ENCODE peak calls at places on chromosomes 12 and 14, in four cellular contexts. One of them, this sample, is unnamed.

GRCh38 chr14:64410084-64410774 is 22.1 kb downstream of the MTHFD1 start:
- DNase-seq in upper lobe of right lung: no peak
- DNase-seq in psoas muscle: no peak
- DNase-seq in IMR-90: peak; percentile 35
- DNase-seq in this sample: no peak

GRCh38 chr12:23888396-23889068 is 60.9 kb downstream of the SOX5 start:
- DNase-seq in upper lobe of right lung: no peak
- DNase-seq in IMR-90: no peak
- DNase-seq in psoas muscle: no peak
- DNase-seq in this sample: no peak

GRCh38 chr14:63394856-63395255 is 76.1 kb upstream of the GPHB5 start:
- DNase-seq in upper lobe of right lung: no peak
- DNase-seq in psoas muscle: no peak
- DNase-seq in IMR-90: peak; percentile 19
- DNase-seq in this sample: no peak

GRCh38 chr12:51662728-51663154 is 71.7 kb downstream of the SCN8A start:
- DNase-seq in upper lobe of right lung: no peak
- DNase-seq in psoas muscle: no peak
- DNase-seq in IMR-90: no peak
- DNase-seq in this sample: no peak

GRCh38 chr14:38110258-38110657 is 97.4 kb upstream of the SSTR1 start:
- DNase-seq in psoas muscle: no peak
- DNase-seq in IMR-90: no peak
- DNase-seq in upper lobe of right lung: no peak
- DNase-seq in this sample: no peak

GRCh38 chr12:7042847-7043246 is 17.7 kb upstream of the C1S start:
- DNase-seq in IMR-90: peak; percentile 29
- DNase-seq in psoas muscle: no peak
- DNase-seq in upper lobe of right lung: no peak
- DNase-seq in this sample: no peak

GRCh38 chr14:29896354-29896768 is 31.3 kb downstream of the PRKD1 start:
- DNase-seq in psoas muscle: no peak
- DNase-seq in IMR-90: no peak
- DNase-seq in upper lobe of right lung: no peak
- DNase-seq in this sample: no peak

GRCh38 chr12:13562915-13563742 is 366.6 kb downstream of the EMP1 start:
- DNase-seq in upper lobe of right lung: peak; percentile 63
- DNase-seq in IMR-90: no peak
- DNase-seq in psoas muscle: peak; percentile 49
- DNase-seq in this sample: no peak

GRCh38 chr14:75083271-75083670 is 13.8 kb downstream of the ZC2HC1C start:
- DNase-seq in upper lobe of right lung: no peak
- DNase-seq in IMR-90: no peak
- DNase-seq in psoas muscle: no peak
- DNase-seq in this sample: no peak

GRCh38 chr12:49198431-49199155 is 9.7 kb upstream of the TUBA1A start:
- DNase-seq in upper lobe of right lung: no peak
- DNase-seq in IMR-90: peak; percentile 94
- DNase-seq in psoas muscle: no peak
- DNase-seq in this sample: peak; percentile 45

GRCh38 chr12:113066806-113067400 is 10.4 kb downstream of the DTX1 start:
- DNase-seq in upper lobe of right lung: no peak
- DNase-seq in IMR-90: no peak
- DNase-seq in psoas muscle: no peak
- DNase-seq in this sample: no peak

GRCh38 chr12:71799105-71799504 is 40.5 kb upstream of the TBC1D15 start:
- DNase-seq in upper lobe of right lung: no peak
- DNase-seq in IMR-90: peak; percentile 59
- DNase-seq in psoas muscle: no peak
- DNase-seq in this sample: no peak

GRCh38 chr14:66284346-66284745 is 201.8 kb upstream of the CCDC196 start:
- DNase-seq in IMR-90: peak; percentile 0
- DNase-seq in psoas muscle: no peak
- DNase-seq in upper lobe of right lung: no peak
- DNase-seq in this sample: no peak

GRCh38 chr12:114829833-114830232 is 145.9 kb upstream of the TBX3 start:
- DNase-seq in psoas muscle: no peak
- DNase-seq in IMR-90: no peak
- DNase-seq in upper lobe of right lung: no peak
- DNase-seq in this sample: no peak

GRCh38 chr12:1553987-1554982 is 40.1 kb downstream of the FBXL14 start:
- DNase-seq in upper lobe of right lung: peak; percentile 47
- DNase-seq in IMR-90: no peak
- DNase-seq in psoas muscle: no peak
- DNase-seq in this sample: no peak

GRCh38 chr12:70068743-70069142 is 174.5 kb upstream of the CNOT2 start:
- DNase-seq in IMR-90: no peak
- DNase-seq in psoas muscle: no peak
- DNase-seq in upper lobe of right lung: no peak
- DNase-seq in this sample: no peak

GRCh38 chr14:103538291-103539055 is 9.5 kb downstream of the TRMT61A start:
- DNase-seq in psoas muscle: peak; percentile 73
- DNase-seq in upper lobe of right lung: no peak
- DNase-seq in IMR-90: no peak
- DNase-seq in this sample: no peak

GRCh38 chr14:28813810-28814209 is 47.2 kb downstream of the FOXG1 start:
- DNase-seq in psoas muscle: no peak
- DNase-seq in upper lobe of right lung: no peak
- DNase-seq in IMR-90: no peak
- DNase-seq in this sample: no peak

GRCh38 chr12:113069149-113069548 is 12.6 kb downstream of the DTX1 start:
- DNase-seq in upper lobe of right lung: peak; percentile 50
- DNase-seq in IMR-90: no peak
- DNase-seq in psoas muscle: no peak
- DNase-seq in this sample: no peak

GRCh38 chr12:106030210-106031175 is 108.3 kb downstream of the NUAK1 start:
- DNase-seq in psoas muscle: no peak
- DNase-seq in upper lobe of right lung: no peak
- DNase-seq in IMR-90: peak; percentile 96
- DNase-seq in this sample: no peak

GRCh38 chr14:100648474-100649172 is 61.4 kb upstream of the BEGAIN start:
- DNase-seq in psoas muscle: no peak
- DNase-seq in upper lobe of right lung: no peak
- DNase-seq in IMR-90: no peak
- DNase-seq in this sample: no peak

GRCh38 chr14:97177016-97177415 is 379.8 kb downstream of the VRK1 start:
- DNase-seq in psoas muscle: no peak
- DNase-seq in upper lobe of right lung: no peak
- DNase-seq in IMR-90: no peak
- DNase-seq in this sample: no peak

GRCh38 chr12:108475396-108475795 is 39.7 kb upstream of the FICD start:
- DNase-seq in upper lobe of right lung: no peak
- DNase-seq in psoas muscle: no peak
- DNase-seq in IMR-90: no peak
- DNase-seq in this sample: no peak

GRCh38 chr12:116882742-116883141 is 1.5 kb upstream of the HRK start:
- DNase-seq in psoas muscle: no peak
- DNase-seq in IMR-90: peak; percentile 61
- DNase-seq in upper lobe of right lung: no peak
- DNase-seq in this sample: no peak

GRCh38 chr12:75704664-75705063 is 193.3 kb upstream of the KRR1 start:
- DNase-seq in psoas muscle: no peak
- DNase-seq in upper lobe of right lung: no peak
- DNase-seq in IMR-90: peak; percentile 50
- DNase-seq in this sample: no peak

GRCh38 chr14:95157987-95158712 is 821 bp upstream of the DICER1 start:
- DNase-seq in upper lobe of right lung: no peak
- DNase-seq in psoas muscle: peak; percentile 56
- DNase-seq in IMR-90: no peak
- DNase-seq in this sample: no peak

GRCh38 chr12:108400060-108400459 is 60.9 kb upstream of the CMKLR1 start:
- DNase-seq in psoas muscle: no peak
- DNase-seq in IMR-90: no peak
- DNase-seq in upper lobe of right lung: no peak
- DNase-seq in this sample: no peak

GRCh38 chr14:95609398-95609990 is 74.6 kb downstream of the GLRX5 start:
- DNase-seq in upper lobe of right lung: no peak
- DNase-seq in IMR-90: peak; percentile 23
- DNase-seq in psoas muscle: no peak
- DNase-seq in this sample: no peak

GRCh38 chr14:70098257-70098809 is 90.4 kb downstream of the SLC8A3 start:
- DNase-seq in upper lobe of right lung: no peak
- DNase-seq in IMR-90: no peak
- DNase-seq in psoas muscle: no peak
- DNase-seq in this sample: no peak

GRCh38 chr12:41462312-41462711 is 274.2 kb downstream of the PDZRN4 start:
- DNase-seq in psoas muscle: no peak
- DNase-seq in upper lobe of right lung: no peak
- DNase-seq in IMR-90: no peak
- DNase-seq in this sample: no peak

GRCh38 chr12:88334271-88334670 is 192.2 kb downstream of the TMTC3 start:
- DNase-seq in IMR-90: peak; percentile 63
- DNase-seq in upper lobe of right lung: no peak
- DNase-seq in psoas muscle: no peak
- DNase-seq in this sample: no peak

GRCh38 chr12:104011265-104011664 is 38.7 kb downstream of the GLT8D2 start:
- DNase-seq in upper lobe of right lung: no peak
- DNase-seq in psoas muscle: no peak
- DNase-seq in IMR-90: peak; percentile 96
- DNase-seq in this sample: no peak

GRCh38 chr14:62117718-62118164 is 355.5 kb downstream of the SNAPC1 start:
- DNase-seq in IMR-90: peak; percentile 0
- DNase-seq in psoas muscle: no peak
- DNase-seq in upper lobe of right lung: no peak
- DNase-seq in this sample: no peak

GRCh38 chr12:26338574-26339572 is 143.5 kb downstream of the SSPN start:
- DNase-seq in upper lobe of right lung: no peak
- DNase-seq in IMR-90: peak; percentile 78
- DNase-seq in psoas muscle: no peak
- DNase-seq in this sample: no peak

GRCh38 chr12:132741620-132742019 is 20.0 kb downstream of the ANKLE2 start:
- DNase-seq in IMR-90: no peak
- DNase-seq in psoas muscle: no peak
- DNase-seq in upper lobe of right lung: no peak
- DNase-seq in this sample: no peak

GRCh38 chr12:56987011-56987410 is 19.3 kb downstream of the ZBTB39 start:
- DNase-seq in IMR-90: no peak
- DNase-seq in upper lobe of right lung: no peak
- DNase-seq in psoas muscle: no peak
- DNase-seq in this sample: no peak

GRCh38 chr14:89032086-89032649 is 207.7 kb downstream of the TTC8 start:
- DNase-seq in IMR-90: no peak
- DNase-seq in upper lobe of right lung: no peak
- DNase-seq in psoas muscle: no peak
- DNase-seq in this sample: no peak

GRCh38 chr12:126247936-126248335 is 1182.7 kb downstream of the AACS start:
- DNase-seq in psoas muscle: no peak
- DNase-seq in IMR-90: no peak
- DNase-seq in upper lobe of right lung: no peak
- DNase-seq in this sample: no peak

GRCh38 chr12:89781161-89781560 is 72.5 kb upstream of the ATP2B1 start:
- DNase-seq in IMR-90: no peak
- DNase-seq in psoas muscle: no peak
- DNase-seq in upper lobe of right lung: no peak
- DNase-seq in this sample: no peak

DNA sequence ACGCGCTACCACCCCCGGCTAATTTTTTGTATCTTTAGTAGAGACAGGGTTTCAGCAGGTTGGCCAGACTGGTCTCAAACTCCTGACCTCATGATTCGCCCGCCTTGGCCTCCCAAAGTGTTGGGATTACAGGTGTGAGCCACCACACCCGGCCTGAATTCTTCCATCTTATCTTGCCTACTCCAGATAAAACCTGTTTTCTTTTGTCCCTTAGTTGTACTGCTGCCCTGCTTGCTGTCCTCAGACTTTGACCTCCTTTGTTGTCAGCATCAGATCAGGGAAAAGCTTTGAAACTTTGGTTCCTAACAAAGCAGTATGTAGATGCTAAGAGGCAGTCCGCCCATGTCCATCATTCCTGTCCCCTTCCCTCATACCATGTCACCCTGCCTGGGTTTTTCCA is 15.9 kb downstream of the COPZ1 start:
- DNase-seq in IMR-90: no peak
- DNase-seq in upper lobe of right lung: no peak
- DNase-seq in psoas muscle: no peak
- DNase-seq in this sample: no peak
- H3K4me1 ChIP-seq in IMR-90: peaks cover 40% of the 10 kb centered on the region
- H3K4me1 ChIP-seq in upper lobe of right lung: peaks cover 36% of the 10 kb centered on the region
- H3K4me1 ChIP-seq in psoas muscle: peaks cover 36% of the 10 kb centered on the region
- H3K4me1 ChIP-seq in this sample: peaks cover 34% of the 10 kb centered on the region

DNA sequence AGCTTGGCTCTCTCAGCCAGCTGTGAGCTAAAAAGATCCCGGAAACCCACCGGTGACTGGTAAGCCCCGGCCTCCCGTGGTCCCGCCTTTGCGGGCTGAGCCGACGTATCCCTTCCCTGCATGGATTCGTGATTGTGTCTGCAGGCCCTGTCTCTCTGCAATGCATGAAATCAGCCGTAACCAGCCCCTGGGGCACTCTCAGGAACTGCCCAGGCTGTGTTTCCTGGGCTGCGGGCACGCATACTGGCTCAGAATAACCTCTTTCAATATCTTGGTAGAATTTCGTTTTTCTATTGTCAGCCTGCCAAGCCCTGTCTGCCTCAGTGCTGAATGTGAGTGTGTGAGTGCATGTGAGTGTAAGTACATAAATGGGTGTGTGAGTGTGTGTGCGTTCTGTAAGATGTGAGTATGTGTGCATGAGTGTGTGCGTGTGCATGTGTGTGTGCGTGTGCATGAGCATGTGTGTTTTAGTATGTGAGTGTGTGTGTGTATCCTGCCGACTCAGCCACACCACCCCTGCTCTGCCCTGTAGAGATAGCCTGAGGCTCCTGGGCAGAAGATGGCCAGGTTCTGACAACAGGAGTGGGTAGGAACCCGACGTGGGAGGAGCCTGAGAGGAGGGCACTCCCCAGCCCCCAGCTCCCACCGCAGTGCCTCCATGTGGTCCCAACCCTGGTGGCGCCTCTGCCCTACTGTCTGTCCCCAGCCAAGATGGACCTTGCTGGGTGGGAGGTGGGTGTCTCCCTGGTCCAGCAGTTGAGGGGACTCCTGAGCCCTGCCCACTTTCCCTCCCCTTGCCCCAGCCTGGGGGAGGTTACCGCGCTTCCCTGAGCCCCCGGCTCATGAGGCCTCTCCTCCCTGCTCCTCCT is 268.8 kb downstream of the ADGRD1 start:
- DNase-seq in psoas muscle: no peak
- DNase-seq in upper lobe of right lung: peak; percentile 59
- DNase-seq in IMR-90: no peak
- DNase-seq in this sample: no peak
- H3K27ac ChIP-seq in psoas muscle: no peak overlapping the region
- H3K27ac ChIP-seq in upper lobe of right lung: no peak overlapping the region
- H3K27ac ChIP-seq in IMR-90: no peak overlapping the region
- H3K27ac ChIP-seq in this sample: no peak overlapping the region

GRCh38 chr14:105853907-105854599 is 327.7 kb downstream of the TMEM121 start:
- DNase-seq in psoas muscle: no peak
- DNase-seq in IMR-90: no peak
- DNase-seq in upper lobe of right lung: no peak
- DNase-seq in this sample: peak; percentile 5
- H3K9me3 ChIP-seq in psoas muscle: no peaks in the 10 kb centered on the region
- H3K9me3 ChIP-seq in IMR-90: peaks cover 81% of the 10 kb centered on the region
- H3K9me3 ChIP-seq in upper lobe of right lung: no peaks in the 10 kb centered on the region
- H3K9me3 ChIP-seq in this sample: no peaks in the 10 kb centered on the region

GRCh38 chr12:53214687-53215455 is 7.8 kb upstream of the ITGB7 start:
- DNase-seq in IMR-90: no peak
- DNase-seq in psoas muscle: peak; percentile 77
- DNase-seq in upper lobe of right lung: no peak
- DNase-seq in this sample: peak; percentile 84
- H3K4me1 ChIP-seq in IMR-90: peaks cover 19% of the 10 kb centered on the region
- H3K4me1 ChIP-seq in psoas muscle: peaks cover 16% of the 10 kb centered on the region
- H3K4me1 ChIP-seq in upper lobe of right lung: peaks cover 56% of the 10 kb centered on the region
- H3K4me1 ChIP-seq in this sample: peaks cover 77% of the 10 kb centered on the region

This sample was measured in left ventricle myocardium inferior.